ENCODE peak calls at places on chromosomes 3 and 15, in four cellular contexts. W, J, H and I are unnamed samples.

GRCh38 chr3:100045696-100046095 is 68.6 kb downstream of the FILIP1L start:
- DNase-seq in W (peak), J (no peak), H (peak), I (peak)

GRCh38 chr3:180595536-180595935 is 6.4 kb upstream of the TTC14 start:
- DNase-seq in W (no peak), J (no peak), H (no peak), I (no peak)

GRCh38 chr3:117463716-117464115 is 754.1 kb downstream of the TUSC7 start:
- DNase-seq in W (no peak), J (no peak), H (no peak), I (no peak)

GRCh38 chr3:182697345-182697919 is 95.9 kb upstream of the ATP11B start:
- DNase-seq in W (no peak), J (peak), H (no peak), I (no peak)

GRCh38 chr3:124812291-124813265 is 74.6 kb downstream of the ITGB5 start:
- DNase-seq in W (peak), J (peak), H (peak), I (peak)

GRCh38 chr3:7144696-7145308 is 283.9 kb downstream of the GRM7 start:
- DNase-seq in W (no peak), J (peak), H (no peak), I (no peak)

GRCh38 chr3:38374221-38374620 is 27.6 kb downstream of the XYLB start:
- DNase-seq in W (no peak), J (no peak), H (no peak), I (no peak)

GRCh38 chr3:104989878-104990277 is 376.8 kb upstream of the ALCAM start:
- DNase-seq in W (no peak), J (no peak), H (no peak), I (no peak)

GRCh38 chr3:150843241-150843640 is 62.0 kb downstream of the MINDY4B start:
- DNase-seq in W (no peak), J (no peak), H (no peak), I (no peak)

GRCh38 chr3:179324270-179324754 is 1.5 kb downstream of the ZNF639 start:
- DNase-seq in W (no peak), J (peak), H (no peak), I (no peak)

GRCh38 chr3:161851941-161852566 is 355.4 kb downstream of the OTOL1 start:
- DNase-seq in W (peak), J (peak), H (no peak), I (no peak)

GRCh38 chr3:190718691-190719090 is 143.8 kb downstream of the GMNC start:
- DNase-seq in W (no peak), J (no peak), H (no peak), I (no peak)

GRCh38 chr15:68885070-68885469 is 45.3 kb upstream of the SPESP1 start:
- DNase-seq in W (no peak), J (peak), H (no peak), I (no peak)

GRCh38 chr3:14646589-14647413 is 4.8 kb upstream of the CCDC174 start:
- DNase-seq in W (no peak), J (no peak), H (no peak), I (no peak)

GRCh38 chr15:99232740-99233139 is 16.6 kb downstream of the TTC23 start:
- DNase-seq in W (no peak), J (no peak), H (no peak), I (no peak)

GRCh38 chr3:140424211-140424610 is 253.7 kb upstream of the TRIM42 start:
- DNase-seq in W (no peak), J (no peak), H (no peak), I (no peak)

GRCh38 chr15:63056843-63057242 is 14.3 kb downstream of the TPM1 start:
- DNase-seq in W (no peak), J (no peak), H (peak), I (peak)

GRCh38 chr3:122355612-122356011 is 27.4 kb downstream of the MIX23 start:
- DNase-seq in W (no peak), J (no peak), H (no peak), I (no peak)

GRCh38 chr3:37770938-37771918 is 90.5 kb upstream of the CTDSPL start:
- DNase-seq in W (peak), J (no peak), H (no peak), I (peak)

GRCh38 chr15:40310001-40310959 is 2.5 kb upstream of the PLCB2 start:
- DNase-seq in W (peak), J (peak), H (no peak), I (peak)

GRCh38 chr15:101807345-101807945 is 4.1 kb downstream of the OR4F6 start:
- DNase-seq in W (no peak), J (peak), H (no peak), I (no peak)

GRCh38 chr3:141345951-141346817 is 22.1 kb upstream of the ZBTB38 start:
- DNase-seq in W (no peak), J (no peak), H (no peak), I (no peak)

GRCh38 chr3:105354429-105354828 is 12.3 kb upstream of the ALCAM start:
- DNase-seq in W (no peak), J (no peak), H (no peak), I (no peak)

GRCh38 chr3:107884719-107885460 is 205.9 kb downstream of the CD47 start:
- DNase-seq in W (peak), J (peak), H (no peak), I (peak)

GRCh38 chr3:170499562-170500156 is 81.0 kb downstream of the CLDN11 start:
- DNase-seq in W (peak), J (peak), H (peak), I (no peak)

GRCh38 chr15:75422554-75422953 is 28.9 kb downstream of the SIN3A start:
- DNase-seq in W (no peak), J (no peak), H (no peak), I (no peak)

GRCh38 chr3:36763850-36764703 is at the start of gene DCLK3:
- DNase-seq in W (no peak), J (peak), H (peak), I (peak)

GRCh38 chr3:50605901-50606326 is 5.7 kb downstream of the CISH start:
- DNase-seq in W (no peak), J (no peak), H (peak), I (no peak)
- H3K4me3 ChIP-seq in W (no peak), J (no peak), H (peak), I (no peak)

GRCh38 chr3:58392191-58392590 is 41.4 kb downstream of the PDHB start:
- DNase-seq in W (no peak), J (no peak), H (no peak), I (no peak)
- H3K27ac ChIP-seq in W (peak), J (peak), H (no peak), I (no peak)

GRCh38 chr3:81443948-81444347 is 317.5 kb downstream of the GBE1 start:
- DNase-seq in W (no peak), J (no peak), H (no peak), I (no peak)
- H3K4me3 ChIP-seq in W (no peak), J (no peak), H (no peak), I (no peak)

GRCh38 chr15:76553102-76553501 is 216.5 kb downstream of the ISL2 start:
- DNase-seq in W (no peak), J (no peak), H (no peak), I (no peak)
- H3K27ac ChIP-seq in W (no peak), J (no peak), H (no peak), I (no peak)

DNA sequence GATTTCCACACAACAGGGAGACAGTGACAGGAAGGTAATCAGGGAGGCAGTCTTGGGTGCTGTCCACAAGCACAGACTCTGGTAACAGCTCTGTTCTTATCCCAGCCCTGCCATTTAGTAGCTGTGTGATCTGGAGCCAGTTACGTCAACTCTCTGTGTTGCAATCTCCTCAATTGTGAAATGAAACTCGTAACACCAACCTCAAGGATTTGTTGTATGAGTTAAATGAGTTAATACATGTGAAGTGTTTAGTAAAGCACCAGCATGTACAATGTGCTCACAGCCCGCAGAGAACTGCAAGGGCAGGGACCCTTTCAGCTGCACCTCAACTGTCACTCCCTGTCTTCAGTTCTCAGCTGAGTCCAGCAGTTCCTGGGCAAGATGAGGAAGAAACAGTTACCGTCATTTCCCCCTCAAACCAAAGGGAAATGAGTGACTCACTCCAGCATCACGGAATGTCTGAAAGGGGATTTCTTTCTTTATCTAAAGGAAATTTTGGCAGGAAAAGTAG is 39.8 kb upstream of the MB21D2 start:
- DNase-seq in W (peak), J (peak), H (peak), I (peak)
- H3K4me3 ChIP-seq in W (peak), J (no peak), H (no peak), I (no peak)